ENCODE peak calls at places on chromosomes 4 and X, in seven cellular contexts. K is H1, V is K562, T is GM12878, R is SK-N-SH, H is HCT116, Q is HepG2. X is an unnamed sample.

GRCh38 chr4:47002593-47002992 is 9.2 kb upstream of the GABRA4 start:
- DNase-seq in K (no peak), V (no peak), T (no peak), R (no peak), H (no peak), Q (no peak), X (peak)

GRCh38 chr4:72820107-72820506 is 249.4 kb downstream of the COX18 start:
- DNase-seq in K (no peak), V (no peak), T (no peak), R (no peak), H (no peak), Q (no peak), X (no peak)

GRCh38 chr4:121555315-121556107 is 141.3 kb downstream of the ANXA5 start:
- DNase-seq in K (no peak), V (no peak), T (no peak), R (no peak), H (no peak), Q (no peak), X (no peak)

GRCh38 chr4:81638698-81639097 is 167.0 kb upstream of the RASGEF1B start:
- DNase-seq in K (no peak), V (no peak), T (no peak), R (no peak), H (no peak), Q (no peak), X (no peak)

GRCh38 chr4:135508006-135508714 is 1306.6 kb upstream of the PABPC4L start:
- DNase-seq in K (no peak), V (no peak), T (no peak), R (no peak), H (peak), Q (no peak), X (no peak)

GRCh38 chr4:69878250-69878649 is 18.3 kb upstream of the SULT1E1 start:
- DNase-seq in K (no peak), V (no peak), T (no peak), R (no peak), H (no peak), Q (no peak), X (no peak)

GRCh38 chrX:129781134-129782014 is 1.6 kb downstream of the SASH3 start:
- DNase-seq in K (no peak), V (no peak), T (peak), R (no peak), H (no peak), Q (no peak), X (no peak)

GRCh38 chr4:72112514-72113156 is 80.8 kb downstream of the NPFFR2 start:
- DNase-seq in K (no peak), V (peak), T (peak), R (no peak), H (peak), Q (peak), X (no peak)

GRCh38 chr4:88752076-88752463 is 54.4 kb upstream of the NAP1L5 start:
- DNase-seq in K (no peak), V (no peak), T (no peak), R (no peak), H (no peak), Q (no peak), X (no peak)

DNA sequence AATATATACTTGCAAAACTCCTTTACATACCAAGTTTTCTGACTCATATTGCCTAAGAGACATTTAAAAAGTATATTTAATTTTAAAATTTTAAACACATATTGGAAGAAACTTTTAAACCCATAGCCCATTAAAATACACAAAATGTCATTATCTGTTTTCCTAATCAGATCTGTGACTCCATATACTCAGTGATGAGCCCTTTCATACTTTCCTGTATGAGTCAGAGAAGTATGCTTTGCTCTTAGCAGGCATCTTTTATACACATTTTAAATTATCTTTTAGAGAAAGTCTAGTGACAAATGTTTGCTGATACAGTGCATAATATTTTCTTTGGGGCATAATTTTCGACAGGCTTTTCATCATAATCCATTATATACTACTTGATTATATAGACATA is 26.4 kb downstream of the SPIN3 start:
- DNase-seq in K (no peak), V (no peak), T (no peak), R (no peak), H (no peak), Q (no peak), X (no peak)
- TF ChIP-seq JUND in K (no peak), V (no peak), T (no peak), R (no peak), H (no peak), Q (no peak), X (no peak)

DNA sequence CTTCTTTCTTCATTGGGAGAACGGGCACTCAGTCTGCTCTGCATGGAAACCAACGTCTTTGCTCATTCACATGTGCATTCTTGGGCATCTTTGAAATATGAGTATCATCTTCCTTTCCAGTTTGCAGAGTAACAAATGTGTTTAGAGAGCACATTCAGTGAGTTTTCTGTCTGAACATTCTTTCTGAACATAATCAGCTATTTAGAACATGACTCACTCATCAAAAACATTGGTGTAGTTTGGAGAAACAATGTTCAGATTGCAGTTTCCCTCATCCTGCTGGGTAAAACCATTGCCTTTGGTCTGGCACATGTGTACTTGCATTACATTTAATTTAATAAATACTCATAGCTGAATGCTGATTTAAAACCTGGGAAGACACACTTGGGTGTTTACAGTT is 81.5 kb upstream of the F9 start:
- DNase-seq in K (no peak), V (no peak), T (no peak), R (no peak), H (no peak), Q (no peak), X (no peak)
- TF ChIP-seq JUND in K (no peak), V (no peak), T (no peak), R (no peak), H (no peak), Q (no peak), X (no peak)

GRCh38 chr4:6359536-6360308 is 90.1 kb downstream of the WFS1 start:
- DNase-seq in K (no peak), V (no peak), T (no peak), R (no peak), H (no peak), Q (no peak), X (no peak)

GRCh38 chr4:6361076-6361784 is 91.6 kb downstream of the WFS1 start:
- DNase-seq in K (no peak), V (no peak), T (no peak), R (peak), H (no peak), Q (no peak), X (no peak)

GRCh38 chr4:6362243-6362885 is 92.7 kb downstream of the WFS1 start:
- DNase-seq in K (no peak), V (no peak), T (no peak), R (peak), H (no peak), Q (no peak), X (no peak)

GRCh38 chr4:6362896-6363295 is 93.2 kb downstream of the WFS1 start:
- DNase-seq in K (peak), V (peak), T (no peak), R (no peak), H (no peak), Q (peak), X (peak)

GRCh38 chr4:6360385-6360784 is 90.7 kb downstream of the WFS1 start:
- DNase-seq in K (no peak), V (no peak), T (no peak), R (peak), H (no peak), Q (no peak), X (no peak)
- TF ChIP-seq JUND in K (no peak), V (no peak), T (no peak), R (no peak), H (no peak), Q (no peak), X (no peak)

GRCh38 chrX:386768-387575 is at the start of gene PPP2R3B:
- DNase-seq in K (peak), V (peak), T (peak), R (peak), H (peak), Q (peak), X (peak)
- TF ChIP-seq JUND in K (peak), V (peak), T (no peak), R (no peak), H (no peak), Q (peak), X (no peak)

DNA sequence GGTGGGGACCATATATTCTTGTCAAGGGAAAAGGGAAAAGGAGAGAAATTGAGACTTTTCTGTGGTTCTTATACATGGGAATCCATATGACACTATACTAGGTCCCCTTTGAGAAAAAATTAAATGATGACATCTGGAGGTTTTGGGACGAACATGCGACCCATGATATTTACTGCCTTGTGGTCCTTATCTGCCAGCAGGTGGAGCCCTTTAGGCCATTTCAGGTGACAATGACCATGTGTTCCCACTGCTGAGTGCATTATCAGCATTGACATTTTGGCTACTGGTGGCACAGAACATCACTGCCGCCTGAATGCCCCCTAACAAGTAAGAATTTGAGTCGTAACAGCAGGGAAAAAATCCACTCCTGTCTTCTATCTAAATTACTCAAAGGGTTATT is 843.4 kb downstream of the FSTL5 start:
- DNase-seq in K (no peak), V (no peak), T (no peak), R (peak), H (peak), Q (peak), X (peak)
- TF ChIP-seq JUND in K (no peak), V (no peak), T (no peak), R (no peak), H (no peak), Q (no peak), X (no peak)

DNA sequence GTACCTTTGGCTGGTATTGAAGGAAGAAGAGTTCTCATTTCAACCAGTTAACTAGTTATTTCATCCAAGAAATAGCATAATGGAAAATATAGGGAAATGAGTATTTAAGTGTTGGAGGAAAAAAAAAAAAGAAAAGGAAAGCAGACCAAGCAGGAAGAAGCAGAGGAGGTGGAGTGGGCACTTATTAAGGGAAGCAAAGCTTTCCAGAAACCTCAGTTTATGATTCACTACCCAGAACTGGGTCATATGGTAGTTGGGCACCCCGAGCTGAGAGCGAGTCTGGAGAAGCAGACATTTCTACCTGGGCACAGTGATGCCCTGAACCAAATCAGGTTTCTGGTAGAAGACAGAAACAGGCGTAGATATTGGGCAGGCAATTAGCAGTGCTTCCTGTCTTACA is 27.0 kb downstream of the CCNG2 start:
- DNase-seq in K (no peak), V (no peak), T (no peak), R (no peak), H (no peak), Q (no peak), X (no peak)
- TF ChIP-seq JUND in K (no peak), V (no peak), T (no peak), R (no peak), H (no peak), Q (no peak), X (no peak)